ENCODE peak calls at places on chromosome 14, in six cellular contexts. O is H9, R is IMR-90, J is mesendoderm, W is H1, G is mesenchymal stem cell. D is an unnamed sample.

GRCh38 chr14:28754209-28754985 is 12.2 kb upstream of the FOXG1 start:
- DNase-seq in R (peak; percentile 48), O (peak; percentile 35), J (peak; percentile 65), G (peak; percentile 52), W (no peak), D (no peak)

GRCh38 chr14:75450381-75451276 is 22.8 kb downstream of the JDP2 start:
- DNase-seq in J (no peak), G (no peak), O (no peak), R (peak; percentile 40), W (no peak), D (no peak)

GRCh38 chr14:51545396-51545795 is 106.3 kb upstream of the FRMD6 start:
- DNase-seq in G (no peak), W (no peak), R (no peak), O (no peak), J (no peak), D (no peak)

GRCh38 chr14:33271216-33271615 is 332.5 kb downstream of the NPAS3 start:
- DNase-seq in O (no peak), R (no peak), W (no peak), J (peak; percentile 50), G (peak; percentile 24), D (no peak)

GRCh38 chr14:95460647-95461478 is 55.6 kb downstream of the SYNE3 start:
- DNase-seq in R (peak; percentile 79), G (peak; percentile 81), O (peak; percentile 37), J (peak; percentile 73), W (no peak), D (no peak)

GRCh38 chr14:91126761-91127160 is 12.9 kb downstream of the DGLUCY start:
- DNase-seq in G (no peak), W (no peak), O (no peak), J (no peak), R (no peak), D (no peak)

GRCh38 chr14:73738518-73739173 is 24.5 kb upstream of the PNMA1 start:
- DNase-seq in G (no peak), J (no peak), W (no peak), O (peak; percentile 16), R (no peak), D (no peak)

GRCh38 chr14:104665663-104666522 is 23.5 kb upstream of the INF2 start:
- DNase-seq in J (peak; percentile 85), O (peak; percentile 59), G (no peak), W (no peak), R (no peak), D (peak; percentile 87)

GRCh38 chr14:48826058-48826457 is 760.1 kb downstream of the RPS29 start:
- DNase-seq in J (no peak), R (peak; percentile 64), O (no peak), W (no peak), G (peak; percentile 32), D (no peak)

GRCh38 chr14:31678421-31679249 is 117.4 kb downstream of the NUBPL start:
- DNase-seq in R (no peak), J (no peak), G (no peak), W (no peak), O (no peak), D (no peak)

GRCh38 chr14:56341766-56342418 is 223.7 kb downstream of the PELI2 start:
- DNase-seq in G (peak; percentile 74), O (no peak), W (no peak), J (no peak), R (peak; percentile 92), D (no peak)

GRCh38 chr14:31677630-31678029 is 116.4 kb downstream of the NUBPL start:
- DNase-seq in W (no peak), O (no peak), J (no peak), R (no peak), G (no peak), D (no peak)

DNA sequence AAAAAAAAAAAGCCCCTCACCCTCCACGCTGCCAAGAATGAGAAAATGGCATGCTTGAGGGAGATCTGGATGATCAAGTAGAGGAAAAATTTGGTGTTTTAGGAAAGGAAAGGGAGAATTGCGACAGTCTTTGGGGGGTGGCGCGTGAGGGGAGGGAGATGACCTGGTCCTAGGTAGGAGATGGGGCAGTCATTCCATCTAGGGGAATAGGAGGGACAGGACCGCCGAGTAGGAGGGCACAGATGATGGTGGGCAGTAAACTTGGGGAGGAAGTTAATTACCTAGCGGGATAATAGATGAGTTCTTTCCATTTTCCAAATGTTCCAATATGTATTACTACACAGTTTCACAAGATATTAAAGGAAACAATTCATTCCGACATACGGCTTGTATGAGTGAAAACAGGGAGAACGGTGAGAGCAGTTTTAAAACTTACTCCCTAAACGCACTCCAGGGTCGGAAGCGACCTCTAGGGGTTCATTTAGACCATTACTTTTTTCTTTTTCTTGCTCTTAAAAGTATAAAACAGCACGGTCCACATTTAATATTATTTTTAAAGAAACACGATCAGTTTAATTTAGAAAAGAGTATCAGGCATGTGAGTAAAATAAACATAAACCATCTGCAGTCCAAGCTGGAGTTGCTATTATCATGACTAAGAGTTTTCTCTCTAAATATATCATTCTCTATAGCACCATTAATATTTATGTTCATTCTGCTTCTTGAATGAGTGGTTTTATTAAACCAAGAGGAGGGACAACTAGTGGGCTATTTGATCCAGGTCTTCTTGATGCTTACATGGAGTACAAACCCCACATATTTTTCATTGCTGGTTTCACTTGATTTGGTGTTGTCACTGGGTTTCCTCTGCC is 3.0 kb upstream of the FNTB start:
- DNase-seq in G (peak; percentile 59), J (peak; percentile 60), O (no peak), W (no peak), R (peak; percentile 74), D (no peak)
- H3K9ac ChIP-seq in G (peak overlapping the region; percentile 70), J (no peak overlapping the region), O (no peak overlapping the region), W (no peak overlapping the region), R (no peak overlapping the region), D (no peak overlapping the region)

GRCh38 chr14:102903889-102904512 is 18.5 kb upstream of the AMN start:
- DNase-seq in G (no peak), R (no peak), J (no peak), O (no peak), W (no peak), D (no peak)
- H3K4me2 ChIP-seq in G (no peak overlapping the region), R (no peak overlapping the region), J (no peak overlapping the region), O (no peak overlapping the region), W (no peak overlapping the region), D (no peak overlapping the region)

GRCh38 chr14:72128629-72129028 is 196.4 kb downstream of the RGS6 start:
- DNase-seq in G (no peak), W (no peak), O (no peak), R (no peak), J (no peak), D (no peak)
- H2BK15ac ChIP-seq in G (no peak overlapping the region), W (no peak overlapping the region), O (no peak overlapping the region), R (no peak overlapping the region), J (no peak overlapping the region), D (no peak overlapping the region)

GRCh38 chr14:85562630-85563029 is 32.7 kb downstream of the FLRT2 start:
- DNase-seq in G (no peak), R (no peak), J (no peak), O (no peak), W (no peak), D (no peak)

GRCh38 chr14:85565862-85566296 is 35.9 kb downstream of the FLRT2 start:
- DNase-seq in R (peak; percentile 69), O (no peak), J (peak; percentile 42), G (peak; percentile 89), W (no peak), D (no peak)

GRCh38 chr14:85564841-85565527 is 35.0 kb downstream of the FLRT2 start:
- DNase-seq in R (peak; percentile 41), J (no peak), O (no peak), W (no peak), G (no peak), D (no peak)

GRCh38 chr14:85572021-85572420 is 42.1 kb downstream of the FLRT2 start:
- DNase-seq in J (peak; percentile 73), O (no peak), W (no peak), R (no peak), G (peak; percentile 28), D (no peak)

GRCh38 chr14:85566603-85567002 is 36.7 kb downstream of the FLRT2 start:
- DNase-seq in W (no peak), R (peak; percentile 92), O (no peak), G (peak; percentile 88), J (no peak), D (no peak)
- H3K9ac ChIP-seq in W (no peak overlapping the region), R (no peak overlapping the region), O (no peak overlapping the region), G (peak overlapping the region; percentile 82), J (no peak overlapping the region), D (no peak overlapping the region)

DNA sequence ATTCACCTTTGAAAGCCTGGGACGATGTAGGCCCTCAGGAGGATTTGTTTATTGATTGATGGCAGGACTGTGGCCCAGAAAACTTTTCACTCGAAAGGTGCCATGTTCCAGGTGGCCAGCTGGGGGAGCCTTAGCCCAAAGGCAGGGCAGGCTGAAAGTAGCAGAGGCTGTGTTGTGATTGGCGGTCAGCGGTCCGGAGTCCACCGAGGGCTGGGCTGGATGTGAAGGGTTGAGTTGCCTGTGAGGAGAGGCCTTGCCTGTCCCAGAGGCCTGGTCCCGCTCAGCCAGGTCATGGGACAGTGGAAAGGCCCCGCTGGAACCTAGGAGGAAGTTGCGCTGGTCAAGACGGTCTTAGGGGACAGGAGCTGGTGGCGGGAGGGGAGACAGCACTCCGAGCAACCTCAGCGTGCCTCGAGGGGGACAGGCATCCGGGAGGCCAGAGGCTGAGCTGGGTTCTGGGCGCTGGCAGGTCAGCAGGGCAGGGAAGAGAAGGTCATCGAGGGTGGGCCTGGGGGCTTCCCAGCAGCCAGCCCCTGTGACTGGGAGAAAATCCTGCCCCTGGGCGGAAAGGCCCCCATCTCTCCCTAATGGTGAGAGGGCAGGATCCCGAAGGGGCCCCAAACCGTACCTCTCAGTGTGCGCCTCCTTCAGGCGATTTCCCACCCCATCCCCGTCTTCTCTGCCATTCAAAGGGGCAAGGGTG is 26.3 kb downstream of the CMA1 start:
- DNase-seq in R (peak; percentile 8), W (peak; percentile 70), O (peak; percentile 94), G (no peak), J (peak; percentile 88), D (peak; percentile 32)
- H3K4me2 ChIP-seq in R (no peak overlapping the region), W (no peak overlapping the region), O (no peak overlapping the region), G (no peak overlapping the region), J (no peak overlapping the region), D (no peak overlapping the region)

DNA sequence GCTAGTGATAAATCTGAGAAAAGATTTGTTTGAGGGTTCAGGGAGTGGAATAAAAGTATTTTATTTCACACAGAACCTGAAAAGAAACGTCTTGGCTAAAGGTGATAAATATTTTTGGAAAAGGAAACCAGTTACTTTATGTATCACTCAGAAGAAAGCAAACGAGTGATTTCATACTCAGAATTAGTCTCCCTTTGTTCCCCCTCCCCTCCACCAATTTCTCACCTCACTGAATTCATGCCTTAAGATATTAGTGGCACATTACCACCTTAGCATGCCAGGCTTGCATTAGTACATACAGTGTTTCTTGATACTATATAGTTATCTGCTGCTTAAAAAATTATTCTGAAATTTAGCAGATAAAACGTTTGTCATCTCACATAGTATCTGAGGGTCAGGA is 28.2 kb downstream of the G2E3 start:
- DNase-seq in J (no peak), R (no peak), O (no peak), W (no peak), G (no peak), D (no peak)
- H2BK15ac ChIP-seq in J (no peak overlapping the region), R (no peak overlapping the region), O (no peak overlapping the region), W (no peak overlapping the region), G (no peak overlapping the region), D (no peak overlapping the region)

GRCh38 chr14:68535404-68536024 is 257.4 kb downstream of the ZFP36L1 start:
- DNase-seq in R (peak; percentile 95), W (no peak), J (no peak), G (peak; percentile 87), O (no peak), D (no peak)
- H3K9ac ChIP-seq in R (no peak overlapping the region), W (no peak overlapping the region), J (no peak overlapping the region), G (peak overlapping the region; percentile 56), O (no peak overlapping the region), D (no peak overlapping the region)